ENCODE peak calls at places on chromosomes 16 and 17, in four cellular contexts. One of them, this sample, is unnamed.
A peak's percentile ranks its signal among the peaks of the same experiment; 100 is the strongest.

GRCh38 chr17:61399131-61400057 is at the start of gene TBX2:
- DNase-seq in HepG2: peak; percentile 80
- DNase-seq in H1: peak; percentile 80
- DNase-seq in K562: no peak
- DNase-seq in this sample: no peak

GRCh38 chr16:57184890-57185445 is 871 bp downstream of the PSME3IP1 start:
- DNase-seq in HepG2: no peak
- DNase-seq in H1: no peak
- DNase-seq in K562: no peak
- DNase-seq in this sample: no peak

GRCh38 chr17:37322826-37323561 is 52.8 kb upstream of the C17orf78 start:
- DNase-seq in HepG2: no peak
- DNase-seq in H1: peak; percentile 40
- DNase-seq in K562: no peak
- DNase-seq in this sample: no peak

GRCh38 chr17:4604111-4604644 is 19.8 kb downstream of the SMTNL2 start:
- DNase-seq in HepG2: no peak
- DNase-seq in H1: no peak
- DNase-seq in K562: no peak
- DNase-seq in this sample: no peak

GRCh38 chr16:50183316-50183715 is 30.2 kb downstream of the TENT4B start:
- DNase-seq in HepG2: no peak
- DNase-seq in H1: no peak
- DNase-seq in K562: no peak
- DNase-seq in this sample: no peak

GRCh38 chr16:57131351-57131970 is 39.1 kb downstream of the CPNE2 start:
- DNase-seq in HepG2: no peak
- DNase-seq in H1: no peak
- DNase-seq in K562: no peak
- DNase-seq in this sample: no peak

GRCh38 chr16:67537270-67537635 is 8.6 kb downstream of the RIPOR1 start:
- DNase-seq in HepG2: no peak
- DNase-seq in H1: peak; percentile 71
- DNase-seq in K562: no peak
- DNase-seq in this sample: no peak

GRCh38 chr17:44118427-44119050 is 4.9 kb downstream of the HDAC5 start:
- DNase-seq in HepG2: no peak
- DNase-seq in H1: no peak
- DNase-seq in K562: no peak
- DNase-seq in this sample: no peak

GRCh38 chr16:48901712-48902374 is 291.9 kb upstream of the N4BP1 start:
- DNase-seq in HepG2: no peak
- DNase-seq in H1: no peak
- DNase-seq in K562: no peak
- DNase-seq in this sample: peak; percentile 15

GRCh38 chr16:27429330-27429871 is 27.4 kb downstream of the IL21R start:
- DNase-seq in HepG2: no peak
- DNase-seq in H1: peak; percentile 31
- DNase-seq in K562: no peak
- DNase-seq in this sample: no peak

GRCh38 chr17:46975287-46975686 is 3.8 kb downstream of the RPRML start:
- DNase-seq in HepG2: no peak
- DNase-seq in H1: no peak
- DNase-seq in K562: no peak
- DNase-seq in this sample: no peak

GRCh38 chr16:88969361-88969831 is 7.6 kb downstream of the CBFA2T3 start:
- DNase-seq in HepG2: no peak
- DNase-seq in H1: no peak
- DNase-seq in K562: no peak
- DNase-seq in this sample: no peak

GRCh38 chr16:26668026-26668425 is 398.7 kb upstream of the C16orf82 start:
- DNase-seq in HepG2: no peak
- DNase-seq in H1: no peak
- DNase-seq in K562: no peak
- DNase-seq in this sample: no peak

GRCh38 chr17:76641501-76641900 is 2.1 kb downstream of the ST6GALNAC1 start:
- DNase-seq in HepG2: peak; percentile 71
- DNase-seq in H1: no peak
- DNase-seq in K562: no peak
- DNase-seq in this sample: peak; percentile 22

GRCh38 chr16:19844945-19845641 is 39.6 kb downstream of the GPRC5B start:
- DNase-seq in HepG2: no peak
- DNase-seq in H1: no peak
- DNase-seq in K562: no peak
- DNase-seq in this sample: no peak

GRCh38 chr17:79844869-79845600 is 5.8 kb upstream of the CBX4 start:
- DNase-seq in HepG2: peak; percentile 74
- DNase-seq in H1: peak; percentile 88
- DNase-seq in K562: peak; percentile 84
- DNase-seq in this sample: no peak

GRCh38 chr17:44304651-44305050 is 3.8 kb upstream of the RUNDC3A start:
- DNase-seq in HepG2: no peak
- DNase-seq in H1: no peak
- DNase-seq in K562: no peak
- DNase-seq in this sample: no peak

GRCh38 chr17:31506517-31506916 is 115.0 kb downstream of the RAB11FIP4 start:
- DNase-seq in HepG2: no peak
- DNase-seq in H1: no peak
- DNase-seq in K562: no peak
- DNase-seq in this sample: no peak

GRCh38 chr17:67639997-67640396 is 77.7 kb upstream of the NOL11 start:
- DNase-seq in HepG2: no peak
- DNase-seq in H1: no peak
- DNase-seq in K562: no peak
- DNase-seq in this sample: no peak

GRCh38 chr17:75764711-75765421 is at the start of gene GALK1:
- DNase-seq in HepG2: peak; percentile 59
- DNase-seq in H1: peak; percentile 82
- DNase-seq in K562: peak; percentile 91
- DNase-seq in this sample: no peak

GRCh38 chr17:48544356-48545021 is 420 bp downstream of the HOXB2 start:
- DNase-seq in HepG2: no peak
- DNase-seq in H1: no peak
- DNase-seq in K562: peak; percentile 66
- DNase-seq in this sample: no peak

GRCh38 chr16:54931041-54931756 is 534 bp downstream of the IRX5 start:
- DNase-seq in HepG2: no peak
- DNase-seq in H1: peak; percentile 75
- DNase-seq in K562: peak; percentile 36
- DNase-seq in this sample: no peak

GRCh38 chr16:68590201-68590994 is 51.3 kb downstream of the ZFP90 start:
- DNase-seq in HepG2: peak; percentile 60
- DNase-seq in H1: peak; percentile 97
- DNase-seq in K562: peak; percentile 62
- DNase-seq in this sample: peak; percentile 54

GRCh38 chr17:10192963-10193362 is 5.4 kb downstream of the GAS7 start:
- DNase-seq in HepG2: no peak
- DNase-seq in H1: no peak
- DNase-seq in K562: no peak
- DNase-seq in this sample: no peak

GRCh38 chr16:3094289-3095027 is 4.6 kb downstream of the ZSCAN10 start:
- DNase-seq in HepG2: peak; percentile 55
- DNase-seq in H1: peak; percentile 75
- DNase-seq in K562: peak; percentile 67
- DNase-seq in this sample: peak; percentile 47

GRCh38 chr17:14070344-14071007 is 1.2 kb downstream of the COX10 start:
- DNase-seq in HepG2: peak; percentile 46
- DNase-seq in H1: no peak
- DNase-seq in K562: no peak
- DNase-seq in this sample: no peak

GRCh38 chr16:17397499-17397891 is 73.3 kb downstream of the XYLT1 start:
- DNase-seq in HepG2: peak; percentile 61
- DNase-seq in H1: no peak
- DNase-seq in K562: peak; percentile 37
- DNase-seq in this sample: no peak

GRCh38 chr16:57786632-57787518 is 15.4 kb downstream of the KIFC3 start:
- DNase-seq in HepG2: no peak
- DNase-seq in H1: no peak
- DNase-seq in K562: no peak
- DNase-seq in this sample: no peak

GRCh38 chr17:74645010-74645409 is 21.5 kb upstream of the CD300E start:
- DNase-seq in HepG2: no peak
- DNase-seq in H1: no peak
- DNase-seq in K562: no peak
- DNase-seq in this sample: no peak

GRCh38 chr16:56662357-56663354 is 4.9 kb downstream of the MT1F start:
- DNase-seq in HepG2: no peak
- DNase-seq in H1: no peak
- DNase-seq in K562: no peak
- DNase-seq in this sample: no peak

GRCh38 chr16:81665588-81665987 is 113.5 kb upstream of the PLCG2 start:
- DNase-seq in HepG2: no peak
- DNase-seq in H1: no peak
- DNase-seq in K562: no peak
- DNase-seq in this sample: no peak

GRCh38 chr17:74690409-74690825 is 22.3 kb downstream of the CD300LF start:
- DNase-seq in HepG2: no peak
- DNase-seq in H1: no peak
- DNase-seq in K562: no peak
- DNase-seq in this sample: no peak

GRCh38 chr17:79777166-79777843 is 643 bp upstream of the CBX2 start:
- DNase-seq in HepG2: peak; percentile 46
- DNase-seq in H1: peak; percentile 87
- DNase-seq in K562: no peak
- DNase-seq in this sample: peak; percentile 29

GRCh38 chr17:78379134-78379497 is 667 bp downstream of the PGS1 start:
- DNase-seq in HepG2: peak; percentile 81
- DNase-seq in H1: no peak
- DNase-seq in K562: no peak
- DNase-seq in this sample: no peak

GRCh38 chr16:76661691-76662090 is 384.5 kb downstream of the CNTNAP4 start:
- DNase-seq in HepG2: no peak
- DNase-seq in H1: no peak
- DNase-seq in K562: no peak
- DNase-seq in this sample: no peak

GRCh38 chr17:67992541-67993152 is 3.6 kb downstream of the C17orf58 start:
- DNase-seq in HepG2: no peak
- DNase-seq in H1: no peak
- DNase-seq in K562: no peak
- DNase-seq in this sample: no peak

GRCh38 chr16:30921748-30922419 is 1.5 kb upstream of the FBXL19 start:
- DNase-seq in HepG2: peak; percentile 90
- DNase-seq in H1: peak; percentile 98
- DNase-seq in K562: peak; percentile 87
- DNase-seq in this sample: peak; percentile 81
- TF ChIP-seq FOSL1 in HepG2: no peak
- TF ChIP-seq FOSL1 in H1: no peak
- TF ChIP-seq FOSL1 in K562: no peak
- TF ChIP-seq FOSL1 in this sample: no peak

GRCh38 chr16:83356266-83356665 is 451.5 kb upstream of the HSBP1 start:
- DNase-seq in HepG2: peak; percentile 56
- DNase-seq in H1: no peak
- DNase-seq in K562: peak; percentile 58
- DNase-seq in this sample: peak; percentile 29

GRCh38 chr16:83353241-83353640 is 454.5 kb upstream of the HSBP1 start:
- DNase-seq in HepG2: no peak
- DNase-seq in H1: no peak
- DNase-seq in K562: no peak
- DNase-seq in this sample: no peak

GRCh38 chr16:83354015-83354414 is 453.8 kb upstream of the HSBP1 start:
- DNase-seq in HepG2: no peak
- DNase-seq in H1: no peak
- DNase-seq in K562: no peak
- DNase-seq in this sample: no peak

GRCh38 chr16:83355570-83356218 is 452.1 kb upstream of the HSBP1 start:
- DNase-seq in HepG2: no peak
- DNase-seq in H1: no peak
- DNase-seq in K562: no peak
- DNase-seq in this sample: no peak

GRCh38 chr16:83356986-83357385 is 450.8 kb upstream of the HSBP1 start:
- DNase-seq in HepG2: no peak
- DNase-seq in H1: no peak
- DNase-seq in K562: no peak
- DNase-seq in this sample: no peak
- TF ChIP-seq JUND in HepG2: no peak
- TF ChIP-seq JUND in H1: no peak
- TF ChIP-seq JUND in K562: no peak
- TF ChIP-seq JUND in this sample: no peak

GRCh38 chr16:80045944-80046660 is 445.6 kb upstream of the MAF start:
- DNase-seq in HepG2: no peak
- DNase-seq in H1: no peak
- DNase-seq in K562: no peak
- DNase-seq in this sample: no peak
- H3K4me2 ChIP-seq in HepG2: no peak overlapping the region
- H3K4me2 ChIP-seq in H1: no peak overlapping the region
- H3K4me2 ChIP-seq in K562: no peak overlapping the region
- H3K4me2 ChIP-seq in this sample: no peak overlapping the region

DNA sequence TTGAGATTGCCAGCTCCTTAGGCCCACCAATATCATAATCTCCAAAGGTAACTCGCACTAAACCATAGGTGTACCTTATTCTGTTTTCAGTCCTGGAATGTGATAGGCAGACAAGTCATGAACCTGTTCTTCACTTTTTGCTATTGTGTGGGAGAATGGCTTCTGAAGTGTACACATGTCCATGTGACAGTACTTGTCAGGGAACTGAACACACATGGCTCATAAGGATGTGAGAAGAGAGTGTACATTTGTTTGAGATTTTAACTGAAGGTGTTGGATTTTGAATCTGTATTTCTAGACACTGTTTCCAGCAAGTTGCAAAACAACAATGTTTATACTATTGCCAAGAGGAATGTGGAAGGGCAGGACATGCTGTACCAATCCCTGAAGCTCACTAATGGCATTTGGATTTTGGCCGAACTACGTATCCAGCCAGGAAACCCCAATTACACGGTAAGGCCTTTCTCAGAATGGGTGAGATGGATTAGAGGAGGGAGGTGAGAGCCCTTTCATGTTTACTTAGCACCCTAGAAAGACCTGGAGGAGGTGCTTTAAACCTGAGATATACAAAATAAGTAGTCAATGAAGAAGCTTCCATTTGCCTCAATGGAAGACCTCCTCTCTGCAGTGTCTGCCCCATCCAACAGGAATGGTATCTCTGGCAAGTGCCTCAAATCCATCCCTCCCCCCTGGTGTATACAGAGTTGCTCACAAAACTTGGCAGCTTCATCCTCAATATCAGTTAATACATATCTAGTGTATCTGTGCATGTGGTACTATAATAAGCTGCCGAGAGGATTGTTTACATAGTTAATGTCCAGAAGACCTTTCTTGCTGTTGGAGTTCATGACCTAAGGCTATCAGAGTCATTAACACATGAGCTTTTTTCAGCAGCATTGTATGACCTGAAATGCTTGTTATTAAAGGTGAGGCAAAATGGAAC is 14.3 kb upstream of the RASL10B start:
- DNase-seq in HepG2: no peak
- DNase-seq in H1: no peak
- DNase-seq in K562: no peak
- DNase-seq in this sample: no peak
- TF ChIP-seq FOSL1 in HepG2: no peak
- TF ChIP-seq FOSL1 in H1: no peak
- TF ChIP-seq FOSL1 in K562: no peak
- TF ChIP-seq FOSL1 in this sample: no peak

This sample was measured in HCT116.